ENCODE peak calls at places on chromosomes 3 and 15, in ten cellular contexts. P is mammary epithelial cell; H is MM.1S; A is mesendoderm; B is aorta; G is PC-3; D is CD4-positive, CD25-positive, alpha-beta regulatory T cell; L is right cardiac atrium; Y is psoas muscle; U is pancreas. O is an unnamed sample. For H3K27me3, the result is how much of the 10 kb centered on the place peaks cover.

GRCh38 chr3:161264771-161265343 is 43.7 kb downstream of the NMD3 start:
- DNase-seq in P (no peak), H (no peak), D (no peak), A (no peak), G (no peak), L (no peak), U (no peak), Y (no peak), B (no peak), O (no peak)

GRCh38 chr15:38440353-38441129 is 13.4 kb upstream of the FAM98B start:
- DNase-seq in Y (peak), P (peak), G (peak), D (peak), B (no peak), U (peak), H (peak), L (peak), A (peak), O (peak)

GRCh38 chr3:122331886-122332285 is 6.8 kb downstream of the CSTA start:
- DNase-seq in A (no peak), B (no peak), L (no peak), D (no peak), P (no peak), H (no peak), Y (no peak), U (no peak), G (no peak), O (no peak)

GRCh38 chr3:18434731-18435130 is 9.6 kb upstream of the SATB1 start:
- DNase-seq in U (no peak), B (no peak), P (no peak), H (no peak), Y (no peak), D (no peak), A (no peak), G (no peak), L (no peak), O (no peak)

GRCh38 chr15:61780278-61780677 is 280.0 kb downstream of the VPS13C start:
- DNase-seq in H (no peak), L (no peak), B (no peak), Y (no peak), G (no peak), P (no peak), A (no peak), D (no peak), U (no peak), O (no peak)

GRCh38 chr15:50544368-50544767 is 2.1 kb downstream of the USP50 start:
- DNase-seq in D (no peak), A (peak), L (no peak), G (no peak), B (no peak), U (no peak), H (no peak), P (no peak), Y (no peak), O (no peak)

GRCh38 chr15:40072216-40072990 is 33.4 kb upstream of the SRP14 start:
- DNase-seq in L (peak), B (no peak), G (no peak), Y (peak), H (no peak), A (no peak), P (no peak), U (no peak), D (no peak), O (no peak)

GRCh38 chr15:41568350-41569017 is 9.5 kb downstream of the TYRO3 start:
- DNase-seq in G (no peak), U (peak), Y (no peak), A (peak), D (no peak), L (peak), H (no peak), B (no peak), P (no peak), O (no peak)

GRCh38 chr3:150407051-150407817 is 864 bp upstream of the TSC22D2 start:
- DNase-seq in B (no peak), A (no peak), L (peak), P (no peak), H (peak), G (peak), Y (no peak), D (no peak), U (no peak), O (no peak)

GRCh38 chr15:26772588-26773484 is at the start of gene GABRB3:
- DNase-seq in G (no peak), D (no peak), H (no peak), A (peak), P (no peak), U (peak), B (peak), Y (peak), L (peak), O (no peak)

GRCh38 chr15:55774113-55774970 is 31.4 kb upstream of the PRTG start:
- DNase-seq in P (no peak), D (peak), H (peak), Y (no peak), U (no peak), B (no peak), G (peak), A (peak), L (peak), O (peak)

GRCh38 chr3:63192248-63192647 is 85.9 kb upstream of the SYNPR start:
- DNase-seq in D (no peak), P (no peak), B (no peak), U (peak), G (no peak), Y (no peak), H (no peak), L (no peak), A (peak), O (no peak)

GRCh38 chr3:82715091-82715856 is 953.8 kb upstream of the GBE1 start:
- DNase-seq in B (peak), D (no peak), U (no peak), G (no peak), H (no peak), Y (no peak), P (no peak), A (no peak), L (peak), O (no peak)

GRCh38 chr15:69758810-69759410 is 306.3 kb downstream of the RPLP1 start:
- DNase-seq in B (no peak), A (no peak), P (peak), Y (no peak), L (peak), G (peak), D (peak), H (peak), U (no peak), O (peak)

GRCh38 chr3:117444175-117444574 is 734.6 kb downstream of the TUSC7 start:
- DNase-seq in L (no peak), G (no peak), U (no peak), D (no peak), A (no peak), H (no peak), Y (no peak), P (no peak), B (no peak), O (no peak)

GRCh38 chr15:72369964-72370363 is 5.8 kb downstream of the HEXA start:
- DNase-seq in A (no peak), G (no peak), P (peak), D (no peak), H (no peak), B (no peak), Y (no peak), L (no peak), U (no peak), O (no peak)

GRCh38 chr3:132253262-132253878 is 63.8 kb upstream of the ACP3 start:
- DNase-seq in A (peak), Y (no peak), L (no peak), D (no peak), G (peak), P (peak), U (peak), H (peak), B (no peak), O (peak)

DNA sequence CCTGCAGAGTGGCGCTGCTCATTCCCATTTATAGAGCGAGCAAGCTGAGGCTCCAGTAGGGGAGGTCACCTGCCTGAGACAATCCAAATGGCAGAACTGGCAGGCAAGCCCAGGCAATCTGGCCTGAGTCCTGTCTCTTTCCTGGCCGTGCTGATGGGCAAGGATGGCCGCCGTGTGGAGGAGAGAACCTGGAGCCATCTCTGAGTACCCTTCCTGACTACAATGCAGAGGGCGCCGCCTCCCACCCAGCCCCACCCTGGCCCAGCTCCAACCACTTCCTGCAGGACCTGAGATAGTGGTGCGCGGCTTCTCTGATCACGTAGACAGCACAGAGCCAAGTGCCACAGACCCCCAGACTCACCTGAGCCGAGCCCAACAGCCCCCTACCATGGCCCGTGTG is 7.0 kb downstream of the TLR9 start:
- DNase-seq in B (no peak), H (no peak), G (no peak), A (no peak), P (no peak), Y (no peak), L (peak), D (no peak), U (no peak), O (no peak)
- H3K27ac ChIP-seq in B (no peak), H (no peak), G (peak), A (no peak), P (no peak), Y (peak), L (peak), D (peak), U (peak), O (no peak)

GRCh38 chr15:89358755-89359439 is 24.3 kb upstream of the POLG start:
- DNase-seq in P (peak), L (peak), D (peak), B (peak), G (peak), Y (peak), U (peak), H (no peak), A (peak), O (peak)

GRCh38 chr15:89353991-89354390 is 19.4 kb upstream of the POLG start:
- DNase-seq in D (no peak), B (peak), G (no peak), U (no peak), P (no peak), L (no peak), Y (no peak), H (no peak), A (no peak), O (no peak)

GRCh38 chr15:89359471-89360293 is 25.1 kb upstream of the POLG start:
- DNase-seq in L (no peak), Y (no peak), P (no peak), G (no peak), U (no peak), H (no peak), A (no peak), D (no peak), B (peak), O (no peak)

GRCh38 chr15:89358435-89358754 is 23.8 kb upstream of the POLG start:
- DNase-seq in L (no peak), D (no peak), U (no peak), G (no peak), P (no peak), H (peak), Y (no peak), A (no peak), B (no peak), O (no peak)

GRCh38 chr15:89356634-89357298 is 22.1 kb upstream of the POLG start:
- DNase-seq in D (no peak), U (peak), P (no peak), H (peak), L (no peak), A (no peak), Y (no peak), B (peak), G (peak), O (no peak)
- H3K27me3 ChIP-seq in D (under half), U (under half), P (under half), H (half or more), L (under half), A (under half), Y (half or more), B (under half), G (under half), O (half or more)

GRCh38 chr15:33292718-33293307 is 18.0 kb upstream of the RYR3 start:
- DNase-seq in P (peak), D (no peak), B (no peak), G (peak), H (peak), U (peak), L (peak), A (peak), Y (no peak), O (peak)

GRCh38 chr15:33296050-33296449 is 14.7 kb upstream of the RYR3 start:
- DNase-seq in D (no peak), Y (no peak), L (no peak), B (no peak), G (no peak), U (no peak), H (no peak), A (peak), P (no peak), O (no peak)

GRCh38 chr15:33293619-33294309 is 17.0 kb upstream of the RYR3 start:
- DNase-seq in U (no peak), Y (no peak), H (no peak), L (peak), D (no peak), B (no peak), G (peak), P (no peak), A (peak), O (peak)

GRCh38 chr15:33298631-33299030 is 12.1 kb upstream of the RYR3 start:
- DNase-seq in L (no peak), U (no peak), Y (no peak), P (peak), H (no peak), D (no peak), G (peak), A (peak), B (no peak), O (no peak)

GRCh38 chr15:33296856-33297255 is 13.9 kb upstream of the RYR3 start:
- DNase-seq in A (no peak), G (no peak), U (no peak), P (peak), Y (no peak), D (no peak), H (no peak), B (no peak), L (no peak), O (no peak)
- H3K27ac ChIP-seq in A (no peak), G (no peak), U (no peak), P (no peak), Y (no peak), D (no peak), H (no peak), B (no peak), L (no peak), O (no peak)

DNA sequence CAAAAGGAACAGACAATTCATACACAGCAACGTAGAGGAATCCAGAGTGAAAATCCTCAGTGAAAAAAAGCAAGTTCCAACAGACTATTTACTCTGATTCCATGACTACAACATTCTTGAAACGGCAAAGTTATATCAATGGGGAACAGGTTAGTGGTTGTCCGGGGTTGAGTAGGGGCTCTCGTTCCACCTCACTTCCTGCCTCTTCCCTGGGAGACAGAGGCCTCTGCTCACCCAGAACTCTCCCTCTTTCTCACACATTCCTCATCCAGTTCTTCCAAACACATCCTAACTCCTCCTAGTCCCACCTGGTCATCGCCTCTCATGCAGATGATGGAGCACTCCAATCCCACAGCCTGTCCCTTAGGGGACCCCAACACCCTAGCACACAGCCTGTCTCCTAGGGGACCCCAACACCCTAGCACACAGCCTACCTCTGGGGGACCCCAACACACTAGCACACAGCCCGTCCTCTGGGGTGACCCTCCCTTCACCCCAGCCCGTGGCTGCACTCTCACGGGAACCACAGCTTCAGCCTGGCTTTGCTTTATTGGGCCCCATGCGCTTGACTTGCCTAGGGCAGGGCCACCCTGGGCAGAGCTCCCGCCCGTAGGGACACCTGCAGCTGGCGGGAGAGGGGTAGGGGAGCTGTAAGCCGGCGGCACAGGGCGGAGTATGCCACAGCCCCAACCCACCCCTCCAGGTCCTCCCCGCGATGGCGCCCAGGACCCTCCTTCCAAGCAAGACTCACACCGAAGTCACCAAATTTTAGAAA is 5.2 kb downstream of the OCA2 start:
- DNase-seq in P (no peak), H (no peak), L (peak), Y (no peak), A (peak), G (no peak), B (no peak), D (no peak), U (no peak), O (no peak)
- H3K27me3 ChIP-seq in P (under half), H (under half), L (under half), Y (half or more), A (under half), G (under half), B (under half), D (under half), U (under half), O (under half)

DNA sequence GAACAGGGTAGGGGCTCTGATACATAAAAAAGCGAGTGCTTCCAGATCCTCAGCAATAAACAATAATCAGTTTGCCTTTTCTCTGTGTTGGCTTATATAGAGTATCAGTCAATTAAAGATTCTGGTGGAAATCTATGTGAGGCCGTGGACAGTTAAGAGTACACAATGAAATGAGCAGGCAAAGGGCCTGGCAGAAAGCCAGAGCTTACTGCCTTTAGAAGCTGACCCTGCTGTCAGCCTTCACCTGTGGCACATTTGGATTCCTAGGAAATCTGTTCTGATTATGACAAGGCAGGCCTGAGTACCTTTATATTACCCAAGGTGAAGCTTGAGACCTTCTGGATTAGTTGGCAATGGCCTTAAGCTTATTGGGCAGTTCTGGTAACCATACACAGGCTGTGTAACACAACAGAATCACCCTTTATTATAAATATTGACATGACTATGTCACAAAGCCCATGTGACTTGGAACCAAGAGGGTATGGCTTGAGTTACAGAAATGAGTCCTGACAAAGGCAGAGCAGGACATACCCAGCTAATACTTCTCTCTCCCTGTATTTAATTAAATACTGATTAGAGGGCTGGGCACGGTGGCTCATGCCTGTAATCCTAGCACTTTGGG is 43.2 kb downstream of the NBEAL2 start:
- DNase-seq in U (peak), P (no peak), L (peak), A (no peak), H (no peak), G (peak), B (no peak), Y (no peak), D (no peak), O (no peak)
- H3K27ac ChIP-seq in U (no peak), P (no peak), L (peak), A (no peak), H (no peak), G (no peak), B (no peak), Y (peak), D (no peak), O (no peak)

GRCh38 chr3:13681931-13682330 is 133.0 kb downstream of the FBLN2 start:
- DNase-seq in H (no peak), U (no peak), D (no peak), A (no peak), P (no peak), L (no peak), B (no peak), Y (no peak), G (no peak), O (no peak)
- H3K27me3 ChIP-seq in H (half or more), U (under half), D (under half), A (under half), P (under half), L (under half), B (under half), Y (under half), G (under half), O (under half)

DNA sequence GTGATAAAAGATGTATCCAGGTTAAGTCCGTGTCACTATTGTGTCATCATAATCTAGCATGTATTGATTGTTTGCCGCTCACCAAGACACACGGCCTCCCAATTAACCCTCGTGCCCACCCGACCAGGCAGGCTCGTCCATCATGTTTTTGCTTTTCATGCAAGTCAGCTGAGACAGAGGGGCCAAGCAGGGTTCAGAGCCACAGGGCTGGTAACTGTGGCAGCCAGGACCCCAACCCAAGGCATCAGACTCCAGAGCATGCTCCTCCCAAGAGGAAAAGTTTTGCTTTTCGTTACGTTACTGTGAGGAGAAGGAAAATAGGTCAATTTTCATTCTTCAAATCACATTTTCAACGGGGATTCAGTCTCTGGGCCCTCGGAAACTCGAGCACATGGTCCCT is 161.2 kb upstream of the TOPAZ1 start:
- DNase-seq in H (no peak), P (no peak), D (no peak), Y (no peak), L (no peak), A (no peak), U (no peak), B (no peak), G (no peak), O (no peak)
- H3K27ac ChIP-seq in H (no peak), P (no peak), D (no peak), Y (no peak), L (no peak), A (no peak), U (no peak), B (no peak), G (no peak), O (no peak)

GRCh38 chr3:186115229-186115996 is 6.5 kb upstream of the ETV5 start:
- DNase-seq in U (no peak), H (no peak), Y (no peak), P (no peak), B (no peak), L (no peak), D (no peak), G (no peak), A (no peak), O (no peak)
- H3K27me3 ChIP-seq in U (under half), H (under half), Y (under half), P (under half), B (under half), L (under half), D (under half), G (under half), A (under half), O (under half)

GRCh38 chr15:64693134-64693533 is 82.3 kb downstream of the RBPMS2 start:
- DNase-seq in P (peak), H (no peak), D (no peak), Y (peak), L (peak), A (no peak), B (peak), G (peak), U (peak), O (peak)
- H3K27ac ChIP-seq in P (no peak), H (no peak), D (no peak), Y (peak), L (peak), A (no peak), B (peak), G (no peak), U (peak), O (no peak)

DNA sequence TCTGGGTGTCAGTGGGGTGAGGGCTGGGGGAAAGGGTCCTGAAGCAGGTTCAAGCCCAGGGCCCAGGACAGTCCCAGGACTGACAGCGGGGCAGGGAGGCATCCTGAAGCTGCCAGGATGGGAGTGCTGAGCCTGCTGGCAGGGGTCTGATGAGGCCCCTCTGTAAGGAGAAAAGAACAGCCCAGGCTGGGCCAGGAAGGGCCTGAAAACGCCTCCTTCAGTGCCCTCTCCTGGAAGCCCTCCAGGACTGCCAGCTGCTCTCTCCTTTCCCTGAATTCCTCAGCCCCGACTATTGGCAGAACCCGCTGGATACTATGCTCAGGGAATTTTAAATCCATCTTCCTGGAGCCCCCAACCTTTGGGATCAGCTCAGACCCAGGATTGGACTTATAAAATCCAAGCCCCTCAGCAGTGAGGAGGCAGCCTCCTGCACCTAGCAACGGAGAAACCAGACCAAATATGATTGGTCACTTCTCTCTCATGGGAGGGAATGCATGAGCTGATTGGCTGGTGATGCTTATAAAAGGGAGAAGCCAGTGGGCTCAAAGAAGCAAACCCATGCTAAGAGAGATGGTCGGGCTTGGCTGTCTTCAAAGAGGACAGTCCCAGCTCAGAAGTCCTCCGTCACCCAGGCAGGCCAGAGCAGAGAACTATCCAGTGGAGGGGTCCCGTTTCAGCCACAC is 203.5 kb upstream of the LINGO1 start:
- DNase-seq in G (peak), P (no peak), D (no peak), A (peak), L (no peak), Y (no peak), H (no peak), B (peak), U (no peak), O (peak)
- H3K27me3 ChIP-seq in G (under half), P (under half), D (under half), A (under half), L (under half), Y (under half), H (under half), B (under half), U (under half), O (under half)